ENCODE peak calls at places on chromosomes 7 and 10, in ten cellular contexts. One of them, this sample, is unnamed.

GRCh38 chr7:2099036-2099957 is 133.4 kb downstream of the MAD1L1 start:
- DNase-seq in spleen: peak
- DNase-seq in upper lobe of left lung: no peak
- DNase-seq in K562: peak
- DNase-seq in HCT116: no peak
- DNase-seq in sigmoid colon: no peak
- DNase-seq in stomach: no peak
- DNase-seq in prostate gland: no peak
- DNase-seq in endothelial cell of umbilical vein: no peak
- DNase-seq in transverse colon: no peak
- DNase-seq in this sample: peak

GRCh38 chr10:34615770-34616169 is 199.3 kb downstream of the PARD3 start:
- DNase-seq in prostate gland: no peak
- DNase-seq in HCT116: no peak
- DNase-seq in spleen: no peak
- DNase-seq in endothelial cell of umbilical vein: no peak
- DNase-seq in transverse colon: no peak
- DNase-seq in upper lobe of left lung: no peak
- DNase-seq in K562: no peak
- DNase-seq in sigmoid colon: no peak
- DNase-seq in stomach: no peak
- DNase-seq in this sample: no peak

GRCh38 chr10:31698169-31698890 is 230.3 kb downstream of the ARHGAP12 start:
- DNase-seq in HCT116: no peak
- DNase-seq in sigmoid colon: peak
- DNase-seq in stomach: no peak
- DNase-seq in prostate gland: no peak
- DNase-seq in K562: no peak
- DNase-seq in transverse colon: peak
- DNase-seq in endothelial cell of umbilical vein: no peak
- DNase-seq in spleen: no peak
- DNase-seq in upper lobe of left lung: peak
- DNase-seq in this sample: no peak

GRCh38 chr7:118839544-118839943 is 615.0 kb downstream of the ANKRD7 start:
- DNase-seq in spleen: no peak
- DNase-seq in endothelial cell of umbilical vein: no peak
- DNase-seq in upper lobe of left lung: no peak
- DNase-seq in stomach: no peak
- DNase-seq in K562: no peak
- DNase-seq in transverse colon: no peak
- DNase-seq in prostate gland: no peak
- DNase-seq in HCT116: no peak
- DNase-seq in sigmoid colon: no peak
- DNase-seq in this sample: no peak

GRCh38 chr7:1404881-1405548 is 54.3 kb downstream of the MICALL2 start:
- DNase-seq in upper lobe of left lung: no peak
- DNase-seq in sigmoid colon: no peak
- DNase-seq in stomach: no peak
- DNase-seq in endothelial cell of umbilical vein: no peak
- DNase-seq in prostate gland: no peak
- DNase-seq in HCT116: no peak
- DNase-seq in spleen: no peak
- DNase-seq in K562: no peak
- DNase-seq in transverse colon: no peak
- DNase-seq in this sample: no peak

GRCh38 chr10:111756541-111757061 is 427.0 kb downstream of the GPAM start:
- DNase-seq in spleen: no peak
- DNase-seq in stomach: no peak
- DNase-seq in prostate gland: peak
- DNase-seq in K562: no peak
- DNase-seq in sigmoid colon: peak
- DNase-seq in transverse colon: peak
- DNase-seq in HCT116: peak
- DNase-seq in upper lobe of left lung: peak
- DNase-seq in endothelial cell of umbilical vein: no peak
- DNase-seq in this sample: no peak

GRCh38 chr7:20331912-20332317 is 1.2 kb downstream of the ITGB8 start:
- DNase-seq in spleen: no peak
- DNase-seq in stomach: no peak
- DNase-seq in transverse colon: no peak
- DNase-seq in K562: no peak
- DNase-seq in upper lobe of left lung: no peak
- DNase-seq in HCT116: no peak
- DNase-seq in prostate gland: no peak
- DNase-seq in endothelial cell of umbilical vein: no peak
- DNase-seq in sigmoid colon: no peak
- DNase-seq in this sample: no peak

GRCh38 chr7:137331378-137331777 is 12.2 kb downstream of the PTN start:
- DNase-seq in endothelial cell of umbilical vein: no peak
- DNase-seq in transverse colon: no peak
- DNase-seq in HCT116: no peak
- DNase-seq in prostate gland: no peak
- DNase-seq in spleen: no peak
- DNase-seq in upper lobe of left lung: no peak
- DNase-seq in stomach: no peak
- DNase-seq in K562: no peak
- DNase-seq in sigmoid colon: no peak
- DNase-seq in this sample: no peak

GRCh38 chr7:82559203-82559805 is 115.7 kb upstream of the CACNA2D1 start:
- DNase-seq in transverse colon: peak
- DNase-seq in stomach: peak
- DNase-seq in upper lobe of left lung: no peak
- DNase-seq in spleen: no peak
- DNase-seq in HCT116: no peak
- DNase-seq in prostate gland: no peak
- DNase-seq in sigmoid colon: no peak
- DNase-seq in endothelial cell of umbilical vein: peak
- DNase-seq in K562: no peak
- DNase-seq in this sample: no peak
- TF ChIP-seq POLR2AphosphoS5 in transverse colon: no peak
- TF ChIP-seq POLR2AphosphoS5 in stomach: no peak
- TF ChIP-seq POLR2AphosphoS5 in upper lobe of left lung: no peak
- TF ChIP-seq POLR2AphosphoS5 in spleen: no peak
- TF ChIP-seq POLR2AphosphoS5 in HCT116: no peak
- TF ChIP-seq POLR2AphosphoS5 in prostate gland: no peak
- TF ChIP-seq POLR2AphosphoS5 in sigmoid colon: no peak
- TF ChIP-seq POLR2AphosphoS5 in endothelial cell of umbilical vein: no peak
- TF ChIP-seq POLR2AphosphoS5 in K562: no peak
- TF ChIP-seq POLR2AphosphoS5 in this sample: no peak

GRCh38 chr7:4883352-4884144 is at the start of gene RADIL:
- DNase-seq in endothelial cell of umbilical vein: peak
- DNase-seq in K562: peak
- DNase-seq in stomach: peak
- DNase-seq in upper lobe of left lung: peak
- DNase-seq in spleen: peak
- DNase-seq in prostate gland: peak
- DNase-seq in sigmoid colon: peak
- DNase-seq in transverse colon: peak
- DNase-seq in HCT116: peak
- DNase-seq in this sample: peak

GRCh38 chr7:4886671-4887070 is 3.2 kb upstream of the RADIL start:
- DNase-seq in stomach: no peak
- DNase-seq in spleen: no peak
- DNase-seq in sigmoid colon: no peak
- DNase-seq in transverse colon: no peak
- DNase-seq in upper lobe of left lung: no peak
- DNase-seq in prostate gland: no peak
- DNase-seq in endothelial cell of umbilical vein: no peak
- DNase-seq in HCT116: no peak
- DNase-seq in K562: no peak
- DNase-seq in this sample: no peak

GRCh38 chr7:4885317-4885807 is 1.8 kb upstream of the RADIL start:
- DNase-seq in HCT116: no peak
- DNase-seq in K562: no peak
- DNase-seq in sigmoid colon: no peak
- DNase-seq in spleen: no peak
- DNase-seq in prostate gland: no peak
- DNase-seq in upper lobe of left lung: no peak
- DNase-seq in stomach: no peak
- DNase-seq in endothelial cell of umbilical vein: no peak
- DNase-seq in transverse colon: no peak
- DNase-seq in this sample: no peak

GRCh38 chr7:4889682-4890081 is 6.2 kb upstream of the RADIL start:
- DNase-seq in sigmoid colon: no peak
- DNase-seq in endothelial cell of umbilical vein: no peak
- DNase-seq in spleen: no peak
- DNase-seq in prostate gland: no peak
- DNase-seq in upper lobe of left lung: no peak
- DNase-seq in transverse colon: no peak
- DNase-seq in stomach: no peak
- DNase-seq in K562: no peak
- DNase-seq in HCT116: no peak
- DNase-seq in this sample: no peak

DNA sequence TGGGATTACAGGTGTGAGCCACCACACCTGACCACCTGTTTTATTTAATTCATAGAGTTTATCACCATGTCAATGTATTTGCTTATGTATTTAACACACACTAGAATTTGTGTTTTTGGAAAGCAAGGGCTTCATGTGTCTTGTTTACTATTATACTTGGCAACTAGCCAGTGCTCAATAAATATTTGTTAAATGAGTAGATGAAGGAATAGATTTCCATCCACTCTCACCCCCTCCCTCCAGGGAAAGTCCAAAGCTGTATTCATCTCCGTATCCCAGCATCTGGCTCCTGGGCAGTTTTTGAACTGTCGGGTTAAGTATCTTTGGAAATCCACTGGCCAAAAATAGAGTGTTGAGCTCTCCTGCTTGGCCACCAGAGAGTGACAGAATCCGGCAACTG is 4.6 kb upstream of the RADIL start:
- DNase-seq in sigmoid colon: no peak
- DNase-seq in K562: no peak
- DNase-seq in spleen: no peak
- DNase-seq in upper lobe of left lung: no peak
- DNase-seq in prostate gland: no peak
- DNase-seq in transverse colon: no peak
- DNase-seq in endothelial cell of umbilical vein: no peak
- DNase-seq in stomach: no peak
- DNase-seq in HCT116: no peak
- DNase-seq in this sample: no peak
- TF ChIP-seq POLR2A in sigmoid colon: no peak
- TF ChIP-seq POLR2A in K562: no peak
- TF ChIP-seq POLR2A in spleen: no peak
- TF ChIP-seq POLR2A in upper lobe of left lung: no peak
- TF ChIP-seq POLR2A in prostate gland: no peak
- TF ChIP-seq POLR2A in transverse colon: no peak
- TF ChIP-seq POLR2A in endothelial cell of umbilical vein: no peak
- TF ChIP-seq POLR2A in stomach: no peak
- TF ChIP-seq POLR2A in HCT116: no peak
- TF ChIP-seq POLR2A in this sample: no peak

DNA sequence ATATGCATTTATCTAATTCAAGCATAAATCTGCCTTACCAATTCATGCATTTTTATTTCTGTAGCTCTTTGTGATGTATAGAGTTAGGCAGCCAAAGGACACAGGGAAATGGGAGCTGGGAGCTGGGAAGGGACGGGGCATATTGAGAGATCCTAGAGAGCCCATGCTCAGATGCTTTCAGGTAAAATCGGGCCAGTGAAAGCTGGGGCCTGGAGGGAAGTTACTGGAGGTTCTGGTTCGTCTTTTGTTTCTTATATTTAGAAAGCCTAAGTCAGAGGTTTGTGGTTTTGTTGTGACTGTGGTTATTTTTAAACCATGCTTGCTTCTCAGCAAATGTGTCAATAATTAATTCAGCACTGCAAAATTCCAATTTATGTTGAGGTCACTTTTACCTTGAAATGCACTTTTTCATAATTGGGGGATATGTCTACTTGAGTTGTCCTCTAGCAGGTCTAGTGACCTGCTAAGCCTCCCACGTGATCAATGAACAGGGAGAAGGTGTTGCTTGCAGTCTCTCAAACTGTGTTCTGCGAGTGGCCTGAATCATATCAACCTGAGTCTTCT is 5.0 kb downstream of the IFIT3 start:
- DNase-seq in sigmoid colon: no peak
- DNase-seq in transverse colon: no peak
- DNase-seq in endothelial cell of umbilical vein: no peak
- DNase-seq in HCT116: no peak
- DNase-seq in stomach: no peak
- DNase-seq in upper lobe of left lung: no peak
- DNase-seq in prostate gland: no peak
- DNase-seq in spleen: no peak
- DNase-seq in K562: no peak
- DNase-seq in this sample: no peak
- TF ChIP-seq POLR2AphosphoS5 in sigmoid colon: no peak
- TF ChIP-seq POLR2AphosphoS5 in transverse colon: no peak
- TF ChIP-seq POLR2AphosphoS5 in endothelial cell of umbilical vein: no peak
- TF ChIP-seq POLR2AphosphoS5 in HCT116: no peak
- TF ChIP-seq POLR2AphosphoS5 in stomach: no peak
- TF ChIP-seq POLR2AphosphoS5 in upper lobe of left lung: no peak
- TF ChIP-seq POLR2AphosphoS5 in prostate gland: no peak
- TF ChIP-seq POLR2AphosphoS5 in spleen: no peak
- TF ChIP-seq POLR2AphosphoS5 in K562: no peak
- TF ChIP-seq POLR2AphosphoS5 in this sample: no peak

GRCh38 chr7:26363465-26363864 is 71.8 kb downstream of the SNX10 start:
- DNase-seq in prostate gland: no peak
- DNase-seq in stomach: no peak
- DNase-seq in HCT116: no peak
- DNase-seq in endothelial cell of umbilical vein: no peak
- DNase-seq in K562: no peak
- DNase-seq in transverse colon: no peak
- DNase-seq in sigmoid colon: no peak
- DNase-seq in upper lobe of left lung: no peak
- DNase-seq in spleen: no peak
- DNase-seq in this sample: no peak

GRCh38 chr7:26368542-26368941 is 76.9 kb downstream of the SNX10 start:
- DNase-seq in sigmoid colon: no peak
- DNase-seq in HCT116: no peak
- DNase-seq in prostate gland: no peak
- DNase-seq in transverse colon: no peak
- DNase-seq in stomach: no peak
- DNase-seq in endothelial cell of umbilical vein: peak
- DNase-seq in upper lobe of left lung: no peak
- DNase-seq in spleen: no peak
- DNase-seq in K562: no peak
- DNase-seq in this sample: no peak

GRCh38 chr7:26365897-26366267 is 74.2 kb downstream of the SNX10 start:
- DNase-seq in upper lobe of left lung: no peak
- DNase-seq in endothelial cell of umbilical vein: peak
- DNase-seq in K562: no peak
- DNase-seq in spleen: no peak
- DNase-seq in sigmoid colon: no peak
- DNase-seq in HCT116: no peak
- DNase-seq in transverse colon: no peak
- DNase-seq in stomach: no peak
- DNase-seq in prostate gland: no peak
- DNase-seq in this sample: no peak

GRCh38 chr7:26367219-26367711 is 75.6 kb downstream of the SNX10 start:
- DNase-seq in stomach: no peak
- DNase-seq in endothelial cell of umbilical vein: no peak
- DNase-seq in upper lobe of left lung: no peak
- DNase-seq in K562: no peak
- DNase-seq in sigmoid colon: no peak
- DNase-seq in HCT116: no peak
- DNase-seq in prostate gland: no peak
- DNase-seq in spleen: no peak
- DNase-seq in transverse colon: no peak
- DNase-seq in this sample: no peak

DNA sequence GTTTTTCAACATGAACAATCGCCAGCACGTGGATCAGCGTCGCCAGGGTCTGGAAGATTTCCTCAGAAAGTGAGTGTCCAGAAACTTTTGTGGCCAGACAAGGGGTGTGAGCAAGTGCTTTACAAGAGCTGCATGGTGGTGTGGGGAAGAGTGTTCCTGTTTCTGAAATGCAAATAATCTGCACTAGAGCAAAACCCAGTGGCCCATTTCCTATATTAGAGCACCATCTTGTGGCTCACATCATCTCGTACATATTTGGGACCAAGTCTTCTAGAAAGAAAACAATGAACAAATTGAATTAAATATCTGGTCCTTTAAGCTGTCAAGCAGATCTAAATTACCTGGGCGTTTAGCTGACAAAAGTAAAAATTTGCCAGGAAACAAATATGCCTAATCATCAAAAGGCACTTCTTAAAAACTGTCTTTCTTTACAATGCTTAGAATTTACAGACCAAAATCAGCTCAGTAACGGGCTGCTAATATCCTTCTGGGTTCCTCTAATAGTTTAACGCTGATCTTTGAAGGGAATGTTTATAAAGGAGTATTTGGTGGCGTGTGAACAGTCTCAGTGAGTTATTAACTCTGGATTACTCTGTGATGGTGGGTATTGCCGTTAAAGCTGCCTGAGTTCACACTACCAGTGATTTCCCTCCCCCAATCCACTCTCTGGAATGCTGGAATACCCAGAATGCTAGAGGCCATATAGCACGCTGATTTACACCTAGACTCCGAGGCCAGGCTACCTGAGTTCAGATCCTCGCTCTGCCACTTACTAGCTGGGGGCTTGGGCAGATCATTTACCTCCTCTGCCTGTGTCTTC is 73.6 kb downstream of the SNX10 start:
- DNase-seq in HCT116: peak
- DNase-seq in stomach: peak
- DNase-seq in upper lobe of left lung: peak
- DNase-seq in endothelial cell of umbilical vein: peak
- DNase-seq in transverse colon: peak
- DNase-seq in prostate gland: peak
- DNase-seq in K562: peak
- DNase-seq in spleen: no peak
- DNase-seq in sigmoid colon: no peak
- DNase-seq in this sample: no peak
- TF ChIP-seq POLR2A in HCT116: no peak
- TF ChIP-seq POLR2A in stomach: no peak
- TF ChIP-seq POLR2A in upper lobe of left lung: no peak
- TF ChIP-seq POLR2A in endothelial cell of umbilical vein: no peak
- TF ChIP-seq POLR2A in transverse colon: no peak
- TF ChIP-seq POLR2A in prostate gland: no peak
- TF ChIP-seq POLR2A in K562: no peak
- TF ChIP-seq POLR2A in spleen: no peak
- TF ChIP-seq POLR2A in sigmoid colon: no peak
- TF ChIP-seq POLR2A in this sample: no peak

This sample was measured in GM12892.